ENCODE peak calls at places on chromosome 22, in six cellular contexts. Q, H, N, R, O and B are unnamed samples.

GRCh38 chr22:39498368-39498767 is 3.7 kb upstream of the MIEF1 start:
- DNase-seq in H (no peak), N (no peak), Q (no peak), O (no peak), R (no peak), B (no peak)

GRCh38 chr22:29820941-29821789 is 16.9 kb downstream of the ASCC2 start:
- DNase-seq in R (peak; percentile 78), N (no peak), O (no peak), Q (peak; percentile 83), H (peak; percentile 62), B (peak; percentile 95)

GRCh38 chr22:37906364-37907008 is 389 bp downstream of the MICALL1 start:
- DNase-seq in H (no peak), Q (no peak), N (no peak), O (no peak), R (no peak), B (no peak)

GRCh38 chr22:27377901-27378300 is 423.7 kb downstream of the MN1 start:
- DNase-seq in R (no peak), N (no peak), O (no peak), Q (no peak), H (no peak), B (no peak)

GRCh38 chr22:38733329-38734202 is 22.2 kb downstream of the SUN2 start:
- DNase-seq in N (peak; percentile 63), O (no peak), Q (no peak), H (peak; percentile 55), R (no peak), B (peak; percentile 52)

GRCh38 chr22:27614291-27615007 is 187.1 kb downstream of the MN1 start:
- DNase-seq in O (no peak), N (no peak), R (no peak), Q (no peak), H (no peak), B (no peak)

GRCh38 chr22:24553597-24554315 is 1.2 kb downstream of the GUCD1 start:
- DNase-seq in Q (peak; percentile 3), N (no peak), H (no peak), R (no peak), O (no peak), B (no peak)

GRCh38 chr22:29503811-29504372 is 23.9 kb downstream of the NEFH start:
- DNase-seq in H (peak; percentile 59), R (peak; percentile 31), O (no peak), N (peak; percentile 89), Q (peak; percentile 82), B (no peak)

GRCh38 chr22:27370281-27370680 is 431.3 kb downstream of the MN1 start:
- DNase-seq in H (no peak), R (no peak), N (no peak), Q (no peak), O (no peak), B (peak; percentile 68)

GRCh38 chr22:41535244-41535643 is 9.0 kb downstream of the POLR3H start:
- DNase-seq in N (peak; percentile 60), R (no peak), Q (no peak), O (no peak), H (no peak), B (no peak)
- TF ChIP-seq CTCF in N (peak; percentile 60), R (peak; percentile 40), Q (peak; percentile 52), O (no peak), H (no peak), B (no peak)

DNA sequence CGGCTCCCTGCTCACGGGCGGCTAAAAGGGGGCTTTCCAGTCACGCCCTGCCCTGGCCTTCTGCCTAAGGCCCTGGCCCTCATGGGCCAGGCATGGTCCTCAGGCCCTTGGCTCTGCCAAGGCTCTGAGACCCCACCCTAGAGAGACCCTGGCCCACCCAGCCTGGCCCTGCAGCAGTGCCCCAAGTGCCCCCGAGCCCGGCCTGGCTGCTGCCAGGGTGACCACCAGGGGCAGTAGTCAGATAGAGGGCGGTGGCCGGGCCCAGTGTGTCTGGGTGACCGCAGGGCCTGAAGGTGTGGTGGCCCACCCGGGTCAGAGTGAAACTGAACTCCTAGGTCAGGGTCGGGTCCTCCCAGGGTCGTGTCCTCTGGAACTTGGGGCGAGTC is 29.4 kb upstream of the CCDC188 start:
- DNase-seq in Q (no peak), H (no peak), O (no peak), N (peak; percentile 38), R (no peak), B (no peak)
- TF ChIP-seq CTCF in Q (peak; percentile 45), H (no peak), O (no peak), N (peak; percentile 55), R (peak; percentile 14), B (no peak)

GRCh38 chr22:42440728-42441127 is 8.5 kb upstream of the NFAM1 start:
- DNase-seq in R (no peak), Q (no peak), N (no peak), O (no peak), H (no peak), B (no peak)

GRCh38 chr22:42444060-42444904 is 12.1 kb upstream of the NFAM1 start:
- DNase-seq in R (peak; percentile 42), N (peak; percentile 94), Q (peak; percentile 87), H (peak; percentile 88), O (no peak), B (peak; percentile 87)

GRCh38 chr22:42443240-42444059 is 11.2 kb upstream of the NFAM1 start:
- DNase-seq in H (no peak), Q (no peak), O (no peak), N (no peak), R (no peak), B (no peak)

GRCh38 chr22:42439821-42440674 is 7.8 kb upstream of the NFAM1 start:
- DNase-seq in R (no peak), O (no peak), N (no peak), H (peak; percentile 40), Q (peak; percentile 41), B (peak; percentile 90)

DNA sequence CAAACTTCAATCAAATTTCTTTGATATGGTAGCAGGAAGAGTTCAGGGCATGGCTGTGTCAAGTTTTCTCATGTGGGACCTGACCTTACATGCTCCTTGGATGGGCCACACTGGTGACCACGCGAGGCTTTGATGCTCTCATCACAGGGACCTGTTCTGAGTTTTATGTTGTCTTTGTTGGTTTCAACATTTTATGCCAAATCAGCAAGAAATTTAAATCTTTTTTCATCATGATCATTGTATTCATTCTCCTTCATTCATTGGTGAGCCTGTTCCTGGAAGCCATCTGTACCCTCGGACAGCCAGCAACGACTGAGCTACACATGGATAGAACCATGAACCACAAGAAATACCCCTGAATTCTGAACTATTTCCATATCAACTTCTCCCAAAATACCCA is 10.5 kb upstream of the NFAM1 start:
- DNase-seq in H (no peak), O (no peak), N (no peak), Q (no peak), R (no peak), B (no peak)
- TF ChIP-seq CTCF in H (no peak), O (no peak), N (no peak), Q (no peak), R (no peak), B (no peak)

DNA sequence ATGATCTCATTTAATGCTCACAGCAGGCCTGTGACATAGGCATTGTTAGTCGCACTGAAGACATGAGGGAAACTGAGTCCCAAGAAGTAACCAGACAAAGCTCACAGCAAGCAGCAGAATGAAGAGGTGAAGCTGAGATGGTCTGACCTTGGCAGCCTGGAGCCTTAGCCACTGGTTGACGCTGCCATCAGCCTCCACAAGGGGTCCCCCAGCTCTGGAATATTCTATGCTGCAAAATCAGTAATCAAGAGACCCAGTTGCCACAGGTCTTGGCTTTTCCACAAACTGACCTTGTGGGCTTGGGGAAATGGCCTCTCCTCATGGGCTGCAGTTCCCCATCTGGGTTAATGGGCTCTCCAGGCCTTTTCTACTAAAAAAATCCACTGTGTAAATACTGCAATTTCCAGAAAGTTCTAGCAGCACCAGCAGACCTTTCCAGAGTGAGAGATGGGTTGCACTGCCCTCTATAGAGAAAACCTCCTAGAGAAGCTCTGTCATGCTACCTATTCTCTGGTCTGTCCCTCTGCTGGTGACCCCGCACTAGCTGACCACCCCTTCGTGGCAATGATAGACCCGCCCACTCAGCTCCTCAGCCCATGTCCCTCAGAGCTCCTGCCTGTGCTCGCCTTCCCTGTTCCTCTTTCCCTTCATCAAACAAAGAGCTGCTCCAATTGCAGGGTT is 22.6 kb upstream of the ISX start:
- DNase-seq in Q (no peak), R (no peak), H (no peak), N (no peak), O (no peak), B (no peak)
- TF ChIP-seq CTCF in Q (no peak), R (peak; percentile 43), H (no peak), N (peak; percentile 13), O (no peak), B (no peak)

GRCh38 chr22:19868333-19868732 is 13.7 kb upstream of the GNB1L start:
- DNase-seq in Q (no peak), O (no peak), N (no peak), R (no peak), H (no peak), B (no peak)
- TF ChIP-seq CTCF in Q (no peak), O (no peak), N (no peak), R (no peak), H (no peak), B (no peak)

GRCh38 chr22:31947296-31947695 is 3.0 kb downstream of the YWHAH start:
- DNase-seq in N (no peak), H (peak; percentile 49), O (no peak), R (no peak), Q (peak; percentile 30), B (no peak)
- TF ChIP-seq CTCF in N (peak; percentile 49), H (peak; percentile 21), O (peak; percentile 44), R (peak; percentile 38), Q (peak; percentile 51), B (peak; percentile 77)

GRCh38 chr22:26066534-26066933 is 102.7 kb upstream of the SEZ6L start:
- DNase-seq in N (peak; percentile 59), Q (no peak), H (no peak), O (no peak), R (no peak), B (no peak)
- TF ChIP-seq CTCF in N (peak; percentile 17), Q (no peak), H (no peak), O (no peak), R (no peak), B (no peak)

GRCh38 chr22:18091916-18092526 is 14.2 kb downstream of the PEX26 start:
- DNase-seq in O (no peak), Q (peak; percentile 33), H (peak; percentile 51), N (no peak), R (no peak), B (no peak)
- TF ChIP-seq CTCF in O (no peak), Q (no peak), H (no peak), N (no peak), R (no peak), B (no peak)